ENCODE peak calls at places on chromosome 21, in eight cellular contexts. Q is trophoblast cell, E is hepatocyte, O is DND-41, H is fibroblast of lung, C is GM23248, A is HCT116, S is mesendoderm. P is an unnamed sample.

GRCh38 chr21:37153193-37153934 is 80.3 kb downstream of the TTC3 start:
- DNase-seq in C (peak), O (no peak), E (peak), S (no peak), Q (peak), H (peak), A (no peak), P (peak)

GRCh38 chr21:39029086-39029772 is 154.0 kb downstream of the PSMG1 start:
- DNase-seq in E (no peak), H (peak), O (no peak), A (no peak), Q (no peak), C (peak), S (peak), P (peak)

GRCh38 chr21:31335957-31336738 is 7.9 kb downstream of the TIAM1 start:
- DNase-seq in C (peak), A (no peak), H (peak), E (peak), O (no peak), S (no peak), Q (peak), P (peak)

GRCh38 chr21:38159355-38159754 is 97.4 kb upstream of the KCNJ15 start:
- DNase-seq in E (peak), Q (peak), A (peak), C (peak), S (peak), O (peak), H (peak), P (peak)

GRCh38 chr21:36606292-36606982 is 92.5 kb upstream of the SIM2 start:
- DNase-seq in A (no peak), Q (no peak), O (no peak), S (no peak), H (no peak), E (no peak), C (no peak), P (no peak)

GRCh38 chr21:27802816-27803475 is 836.1 kb upstream of the ADAMTS5 start:
- DNase-seq in H (peak), O (peak), E (peak), S (peak), A (no peak), Q (no peak), C (peak), P (no peak)

GRCh38 chr21:39938086-39938611 is 70.9 kb downstream of the PCP4 start:
- DNase-seq in C (no peak), Q (no peak), S (no peak), O (no peak), E (no peak), H (no peak), A (no peak), P (no peak)

GRCh38 chr21:27814226-27814625 is 847.3 kb upstream of the ADAMTS5 start:
- DNase-seq in E (no peak), A (no peak), S (no peak), C (no peak), H (no peak), O (no peak), Q (no peak), P (no peak)

DNA sequence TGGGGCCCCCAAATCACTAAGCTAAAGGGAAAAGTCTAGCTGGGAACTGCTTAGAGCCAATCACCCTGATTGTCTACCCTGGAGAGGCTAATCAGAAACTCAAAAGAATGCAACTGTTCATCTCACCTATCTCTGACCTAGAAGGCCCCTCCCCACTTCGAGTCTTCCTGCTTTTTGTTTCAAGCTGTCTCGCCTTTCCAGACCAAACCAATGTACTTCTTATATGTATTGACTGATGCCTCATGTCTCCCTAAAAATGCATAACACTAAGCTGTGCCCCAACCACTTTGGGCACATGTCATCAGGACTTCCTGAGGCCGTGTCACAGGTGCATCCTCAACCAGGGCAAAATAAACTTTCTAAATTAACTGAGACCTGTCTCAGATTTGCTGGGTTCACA is 209.5 kb downstream of the APP start:
- DNase-seq in S (peak), E (no peak), C (no peak), H (no peak), O (peak), A (no peak), Q (no peak), P (no peak)
- H3K4me2 ChIP-seq in S (no peak), E (no peak), C (no peak), H (no peak), O (no peak), A (no peak), Q (no peak), P (no peak)

DNA sequence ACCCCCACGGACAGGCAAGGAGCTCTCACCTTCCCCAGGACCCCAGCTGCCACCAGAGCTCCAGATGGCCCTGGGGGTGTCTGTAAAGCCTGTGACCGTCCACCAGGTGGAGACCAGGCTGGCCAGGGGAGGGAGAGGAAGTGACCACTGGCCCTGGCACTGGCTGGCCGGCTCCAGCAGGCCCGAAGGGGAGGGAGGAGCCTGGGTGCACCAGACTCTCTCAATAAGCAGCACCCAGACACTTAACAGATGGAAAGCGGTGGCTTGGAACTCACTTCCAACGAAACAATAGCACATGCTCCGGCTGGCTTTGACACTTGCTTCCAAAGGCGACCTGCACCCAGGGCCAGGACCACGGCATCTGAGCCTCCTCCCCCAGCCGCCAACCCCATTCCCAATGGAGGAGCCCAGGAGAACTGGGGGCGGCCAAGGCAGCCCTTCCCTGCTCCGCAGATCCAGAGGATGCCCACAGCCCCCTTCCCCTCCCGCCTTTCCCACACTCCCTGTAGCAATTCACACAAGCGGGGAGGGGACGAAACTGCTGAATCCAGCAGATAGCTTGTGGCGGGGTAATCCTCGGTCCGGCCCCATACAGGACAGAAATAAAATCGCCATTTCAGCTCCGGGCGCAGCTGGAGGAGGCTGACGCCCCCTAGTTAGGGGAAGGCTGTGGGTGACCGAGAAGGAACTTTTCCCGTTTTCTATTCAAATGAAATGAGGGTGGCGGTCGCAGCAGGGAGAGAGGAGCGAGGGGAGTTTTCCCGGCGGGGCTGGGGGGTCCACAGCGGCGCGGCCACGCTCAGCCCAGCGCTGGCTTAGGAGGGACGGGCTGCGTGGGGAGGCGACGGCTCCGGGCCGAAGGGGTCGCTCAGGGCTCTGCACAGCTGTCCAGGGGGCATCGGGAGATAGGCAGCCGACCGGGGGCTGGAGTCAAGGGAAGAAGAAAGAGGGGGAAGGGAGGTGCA is 612 bp upstream of the PDE9A start:
- DNase-seq in S (peak), A (no peak), C (peak), H (peak), O (no peak), E (peak), Q (no peak), P (peak)
- H3K4me2 ChIP-seq in S (peak), A (peak), C (no peak), H (no peak), O (peak), E (peak), Q (peak), P (peak)

GRCh38 chr21:44347911-44348451 is 5.4 kb upstream of the TRPM2 start:
- DNase-seq in S (no peak), O (no peak), H (no peak), Q (no peak), A (no peak), E (no peak), C (no peak), P (no peak)

GRCh38 chr21:44349416-44349846 is 4.0 kb upstream of the TRPM2 start:
- DNase-seq in C (no peak), Q (no peak), S (no peak), E (no peak), O (no peak), A (no peak), H (no peak), P (no peak)

GRCh38 chr21:44345495-44345894 is 6.3 kb upstream of the CFAP410 start:
- DNase-seq in S (no peak), O (no peak), H (no peak), E (no peak), C (no peak), A (no peak), Q (no peak), P (no peak)

GRCh38 chr21:44348861-44349260 is 4.6 kb upstream of the TRPM2 start:
- DNase-seq in A (no peak), E (no peak), H (no peak), O (no peak), C (no peak), Q (no peak), S (no peak), P (no peak)

DNA sequence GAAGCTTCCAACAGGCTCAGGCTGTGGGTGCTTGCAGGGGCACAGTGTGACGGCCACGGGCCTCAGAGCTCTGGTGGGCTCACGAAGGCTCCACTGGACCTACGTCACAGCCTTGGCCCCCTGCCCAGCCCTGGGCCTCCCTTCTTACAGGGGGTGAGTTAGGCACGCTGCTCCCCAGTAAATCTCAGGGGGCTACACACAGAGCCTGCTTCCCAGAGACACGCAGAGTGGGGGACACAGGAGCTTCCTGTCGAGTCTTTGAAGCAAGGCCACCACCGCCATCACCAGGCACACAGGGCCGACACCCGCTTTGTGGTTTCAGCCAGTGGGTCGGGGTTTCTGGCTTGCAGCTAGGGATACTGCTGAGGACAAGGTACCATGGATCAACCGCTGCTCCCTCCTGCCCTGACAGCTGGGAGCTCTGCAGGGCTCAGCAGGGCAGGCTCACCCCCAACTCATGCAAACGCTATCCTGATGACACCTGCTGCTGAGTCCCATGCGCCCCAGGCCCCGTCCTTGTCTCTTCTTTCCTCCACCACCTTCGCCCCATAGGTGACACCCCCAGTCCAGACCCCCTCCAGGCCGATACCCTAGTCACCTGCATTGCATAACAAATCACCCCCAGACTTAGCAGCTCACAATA is 5.5 kb upstream of the CFAP410 start:
- DNase-seq in A (no peak), H (no peak), S (no peak), Q (no peak), O (no peak), E (no peak), C (no peak), P (no peak)
- H3K4me2 ChIP-seq in A (no peak), H (no peak), S (no peak), Q (no peak), O (no peak), E (no peak), C (no peak), P (no peak)

DNA sequence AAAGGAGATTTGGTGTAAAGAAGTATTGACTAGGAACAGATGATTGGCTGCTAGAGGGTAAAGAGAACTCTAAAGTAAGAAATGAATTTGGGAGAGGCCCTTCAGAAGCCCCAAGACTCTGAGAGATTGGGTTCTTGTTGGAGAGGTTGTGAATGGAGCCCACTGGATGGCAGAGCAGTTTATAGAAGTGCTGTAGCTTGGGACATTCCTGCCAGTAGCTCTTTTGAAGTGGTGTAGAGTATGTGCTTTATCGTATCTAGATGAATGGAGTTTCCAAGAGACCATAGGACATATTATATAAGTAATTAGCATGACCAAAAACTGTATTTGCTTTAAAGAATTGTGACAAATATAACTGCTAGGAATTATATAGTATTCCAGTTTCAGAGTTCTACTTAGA is 21.3 kb downstream of the USP25 start:
- DNase-seq in O (no peak), C (no peak), Q (no peak), E (no peak), A (no peak), S (no peak), H (no peak), P (no peak)
- H3K4me2 ChIP-seq in O (no peak), C (no peak), Q (no peak), E (no peak), A (no peak), S (no peak), H (no peak), P (no peak)

GRCh38 chr21:14523234-14523633 is 22.9 kb downstream of the SAMSN1 start:
- DNase-seq in O (peak), E (no peak), A (no peak), Q (no peak), C (no peak), S (no peak), H (no peak), P (no peak)
- H3K4me2 ChIP-seq in O (peak), E (no peak), A (no peak), Q (no peak), C (no peak), S (no peak), H (peak), P (no peak)

DNA sequence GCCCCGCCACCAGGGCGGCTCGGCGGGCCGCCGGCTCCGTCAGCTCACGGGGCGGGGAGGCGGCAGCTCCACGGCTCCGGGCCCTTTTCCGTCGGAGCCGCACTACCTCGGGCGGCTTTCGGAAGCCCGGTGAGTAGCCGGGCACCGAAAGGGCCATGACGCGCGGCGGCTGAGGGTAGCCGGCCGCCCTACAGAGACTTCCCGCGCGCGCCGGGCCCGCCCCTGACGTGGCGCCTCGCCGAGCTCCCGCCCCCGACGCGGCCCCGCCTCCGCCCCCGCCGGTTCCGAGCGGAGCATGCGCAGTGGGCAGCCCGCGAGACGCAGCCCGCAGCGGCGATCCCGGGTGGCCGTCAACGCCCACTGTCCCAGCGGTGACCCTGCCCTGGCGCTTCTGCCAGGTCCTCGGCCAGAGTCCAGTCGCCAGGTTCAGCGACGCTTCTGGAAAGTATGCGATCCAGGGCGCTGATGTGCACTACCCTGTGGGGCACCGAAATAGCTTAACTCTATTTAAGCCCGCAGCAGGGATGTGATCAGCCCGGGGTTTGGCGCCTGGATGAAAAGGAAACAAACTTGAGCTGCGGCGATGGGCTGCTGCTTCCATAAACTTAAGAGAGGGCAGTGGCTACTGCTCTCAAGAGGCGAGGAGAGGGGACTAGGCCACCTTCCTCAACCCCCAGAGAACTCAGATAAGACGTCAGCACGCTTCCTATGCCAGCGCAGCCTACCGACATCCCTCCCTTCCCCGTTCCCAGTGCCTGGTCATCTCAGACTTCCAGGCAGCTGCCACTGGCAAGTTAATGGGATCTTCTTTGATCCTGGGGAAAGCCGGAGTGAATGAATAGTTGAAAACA is at the start of gene DONSON:
- DNase-seq in C (peak), E (peak), O (peak), A (peak), S (peak), H (peak), Q (peak), P (peak)
- H3K4me2 ChIP-seq in C (peak), E (peak), O (peak), A (peak), S (peak), H (peak), Q (peak), P (peak)

P was measured in mesenchymal stem cell.